ENCODE peak calls at places on chromosomes 3 and 15, in seven cellular contexts. I is M059J; B is mammary epithelial cell; W is GM19239; V is HS-27A; E is central memory CD4-positive, alpha-beta T cell; G is psoas muscle. U is an unnamed sample.

GRCh38 chr3:137148406-137148805 is 190.6 kb downstream of the IL20RB start:
- DNase-seq in E (no peak), W (no peak), G (no peak), V (no peak), I (no peak), B (no peak), U (no peak)

GRCh38 chr15:95826831-95827230 is 503.7 kb upstream of the NR2F2 start:
- DNase-seq in I (no peak), G (no peak), B (peak; percentile 26), E (no peak), V (no peak), W (no peak), U (no peak)

GRCh38 chr3:129033619-129034321 is 26.8 kb upstream of the GP9 start:
- DNase-seq in G (no peak), I (no peak), B (no peak), V (no peak), W (no peak), E (no peak), U (no peak)

GRCh38 chr15:70437882-70438331 is 325.5 kb downstream of the UACA start:
- DNase-seq in W (no peak), I (peak; percentile 65), G (no peak), E (no peak), V (no peak), B (peak; percentile 81), U (no peak)

GRCh38 chr3:181735921-181736320 is 24.2 kb downstream of the SOX2 start:
- DNase-seq in W (no peak), E (no peak), B (no peak), V (no peak), G (no peak), I (no peak), U (no peak)

GRCh38 chr3:36653095-36653494 is 111.3 kb downstream of the DCLK3 start:
- DNase-seq in V (no peak), I (peak; percentile 69), G (no peak), W (no peak), E (no peak), B (peak; percentile 69), U (no peak)

GRCh38 chr15:63718590-63719035 is 115.1 kb downstream of the HERC1 start:
- DNase-seq in B (peak; percentile 62), V (no peak), E (no peak), G (no peak), W (no peak), I (peak; percentile 67), U (no peak)

GRCh38 chr3:124700880-124701684 is 29.2 kb upstream of the UMPS start:
- DNase-seq in V (peak; percentile 39), W (no peak), I (peak; percentile 53), G (no peak), B (no peak), E (no peak), U (no peak)

GRCh38 chr3:60090536-60090935 is 1040.7 kb upstream of the CFAP20DC start:
- DNase-seq in I (no peak), B (no peak), E (no peak), G (no peak), W (no peak), V (no peak), U (no peak)

GRCh38 chr3:43707998-43708397 is 17.3 kb downstream of the ABHD5 start:
- DNase-seq in B (peak; percentile 95), G (no peak), I (peak; percentile 88), W (no peak), E (no peak), V (peak; percentile 61), U (no peak)

GRCh38 chr15:78944202-78944625 is 632 bp downstream of the CTSH start:
- DNase-seq in V (no peak), B (no peak), G (no peak), W (no peak), I (no peak), E (no peak), U (no peak)

GRCh38 chr3:157865449-157865862 is 240.8 kb downstream of the SHOX2 start:
- DNase-seq in I (peak; percentile 14), V (no peak), G (no peak), E (no peak), B (peak; percentile 8), W (peak; percentile 31), U (no peak)

GRCh38 chr15:90004671-90005070 is 3.5 kb downstream of the ZNF710 start:
- DNase-seq in W (no peak), B (peak; percentile 97), E (no peak), I (peak; percentile 75), G (peak; percentile 65), V (no peak), U (no peak)

GRCh38 chr15:75904241-75904631 is 558 bp downstream of the FBXO22 start:
- DNase-seq in I (peak; percentile 18), W (no peak), V (peak; percentile 14), B (peak; percentile 50), E (no peak), G (no peak), U (peak; percentile 27)

GRCh38 chr3:49671291-49672288 is 2.6 kb upstream of the APEH start:
- DNase-seq in G (peak; percentile 82), B (peak; percentile 61), I (peak; percentile 52), V (peak; percentile 40), E (peak; percentile 63), W (peak; percentile 74), U (peak; percentile 59)

GRCh38 chr15:99823346-99823745 is 90.1 kb upstream of the LYSMD4 start:
- DNase-seq in E (no peak), W (no peak), B (no peak), V (no peak), G (no peak), I (no peak), U (no peak)

GRCh38 chr15:99452728-99453643 is 112.8 kb upstream of the MEF2A start:
- DNase-seq in E (no peak), V (no peak), W (peak; percentile 78), G (peak; percentile 92), I (peak; percentile 49), B (no peak), U (no peak)

GRCh38 chr3:72892081-72892763 is 4.4 kb downstream of the GXYLT2 start:
- DNase-seq in I (peak; percentile 54), V (no peak), E (no peak), G (no peak), B (peak; percentile 86), W (no peak), U (no peak)

GRCh38 chr3:52679811-52680210 is 5.9 kb downstream of the PBRM1 start:
- DNase-seq in G (no peak), B (peak; percentile 32), V (no peak), W (no peak), E (no peak), I (no peak), U (no peak)

GRCh38 chr3:128499724-128500275 is 6.8 kb upstream of the GATA2 start:
- DNase-seq in G (no peak), B (no peak), W (no peak), E (no peak), I (peak; percentile 65), V (no peak), U (no peak)

GRCh38 chr3:72347819-72348319 is 500.4 kb downstream of the SHQ1 start:
- DNase-seq in G (peak; percentile 82), V (peak; percentile 77), B (peak; percentile 94), W (peak; percentile 44), I (peak; percentile 95), E (peak; percentile 61), U (peak; percentile 26)

GRCh38 chr3:127026036-127026435 is 43.1 kb downstream of the PLXNA1 start:
- DNase-seq in V (no peak), I (no peak), B (no peak), E (no peak), W (no peak), G (no peak), U (no peak)

GRCh38 chr15:74427607-74428441 is 5.9 kb downstream of the SEMA7A start:
- DNase-seq in G (no peak), I (no peak), W (no peak), E (no peak), V (no peak), B (no peak), U (no peak)

GRCh38 chr3:189517981-189518380 is 113.2 kb upstream of the TP63 start:
- DNase-seq in G (no peak), B (no peak), V (no peak), E (no peak), W (no peak), I (no peak), U (no peak)

GRCh38 chr3:10445561-10445960 is 59.8 kb downstream of the ATP2B2 start:
- DNase-seq in I (peak; percentile 58), G (no peak), V (no peak), E (no peak), W (no peak), B (no peak), U (no peak)

GRCh38 chr3:131260525-131260924 is 121.0 kb upstream of the NUDT16 start:
- DNase-seq in W (no peak), I (no peak), B (no peak), G (no peak), E (no peak), V (no peak), U (no peak)

GRCh38 chr3:98434412-98434811 is 28.6 kb upstream of the OR5K1 start:
- DNase-seq in E (no peak), B (no peak), I (peak; percentile 21), W (no peak), G (no peak), V (no peak), U (no peak)

GRCh38 chr3:48123346-48123745 is 64.9 kb downstream of the CDC25A start:
- DNase-seq in B (no peak), G (no peak), V (no peak), E (no peak), I (no peak), W (no peak), U (no peak)

GRCh38 chr3:138434875-138435772 is 708 bp downstream of the ESYT3 start:
- DNase-seq in B (no peak), E (no peak), I (peak; percentile 30), G (no peak), W (no peak), V (no peak), U (no peak)

GRCh38 chr3:160921020-160921635 is 165.1 kb downstream of the PPM1L start:
- DNase-seq in V (no peak), I (peak; percentile 43), W (peak; percentile 36), G (no peak), B (peak; percentile 8), E (no peak), U (no peak)

GRCh38 chr15:74768771-74769342 is 13.0 kb upstream of the CSK start:
- DNase-seq in B (no peak), E (peak; percentile 54), V (no peak), W (peak; percentile 74), I (peak; percentile 47), G (peak; percentile 78), U (peak; percentile 58)

GRCh38 chr15:74773329-74773728 is 8.6 kb upstream of the CSK start:
- DNase-seq in I (no peak), V (no peak), W (no peak), B (no peak), G (no peak), E (no peak), U (no peak)

GRCh38 chr3:127043041-127043641 is 60.2 kb downstream of the PLXNA1 start:
- DNase-seq in V (no peak), I (peak; percentile 43), B (peak; percentile 59), E (no peak), G (no peak), W (no peak), U (no peak)

GRCh38 chr3:170751083-170751893 is 118.7 kb downstream of the RPL22L1 start:
- DNase-seq in V (peak; percentile 98), B (peak; percentile 90), I (peak; percentile 99), G (peak; percentile 74), E (no peak), W (no peak), U (no peak)

GRCh38 chr15:34239151-34239761 is 14.4 kb downstream of the EMC4 start:
- DNase-seq in E (no peak), W (no peak), I (peak; percentile 91), V (peak; percentile 87), B (peak; percentile 97), G (no peak), U (no peak)

GRCh38 chr3:127647171-127647884 is 18.3 kb downstream of the PODXL2 start:
- DNase-seq in W (no peak), I (no peak), G (no peak), B (no peak), E (no peak), V (no peak), U (no peak)

U was measured in effector CD4-positive, alpha-beta T cell.